ENCODE peak calls at places on chromosomes 3 and 15, in six cellular contexts. One of them, this sample, is unnamed.

GRCh38 chr15:88604381-88604951 is 16.7 kb upstream of the AEN start:
- DNase-seq in right atrium auricular region: no peak
- DNase-seq in glutamatergic neuron: peak
- DNase-seq in cardiac fibroblast: no peak
- DNase-seq in HFF-Myc: no peak
- DNase-seq in HFFc6: no peak
- DNase-seq in this sample: no peak

GRCh38 chr3:152346740-152347139 is 78.0 kb downstream of the MBNL1 start:
- DNase-seq in cardiac fibroblast: no peak
- DNase-seq in HFF-Myc: no peak
- DNase-seq in right atrium auricular region: no peak
- DNase-seq in glutamatergic neuron: no peak
- DNase-seq in HFFc6: no peak
- DNase-seq in this sample: no peak

GRCh38 chr15:83653288-83653638 is 660 bp upstream of the ADAMTSL3 start:
- DNase-seq in glutamatergic neuron: no peak
- DNase-seq in cardiac fibroblast: no peak
- DNase-seq in HFFc6: no peak
- DNase-seq in HFF-Myc: no peak
- DNase-seq in right atrium auricular region: no peak
- DNase-seq in this sample: no peak

GRCh38 chr3:65894679-65895078 is 144.0 kb downstream of the MAGI1 start:
- DNase-seq in HFF-Myc: no peak
- DNase-seq in cardiac fibroblast: peak
- DNase-seq in right atrium auricular region: no peak
- DNase-seq in glutamatergic neuron: no peak
- DNase-seq in HFFc6: peak
- DNase-seq in this sample: no peak

GRCh38 chr15:44584162-44584749 is 47.3 kb downstream of the EIF3J start:
- DNase-seq in glutamatergic neuron: peak
- DNase-seq in HFFc6: peak
- DNase-seq in HFF-Myc: no peak
- DNase-seq in cardiac fibroblast: peak
- DNase-seq in right atrium auricular region: no peak
- DNase-seq in this sample: no peak

GRCh38 chr3:186290791-186291190 is 71.2 kb downstream of the DGKG start:
- DNase-seq in HFFc6: no peak
- DNase-seq in right atrium auricular region: no peak
- DNase-seq in cardiac fibroblast: peak
- DNase-seq in HFF-Myc: no peak
- DNase-seq in glutamatergic neuron: no peak
- DNase-seq in this sample: no peak

GRCh38 chr15:66789029-66790025 is 87.3 kb downstream of the SMAD6 start:
- DNase-seq in HFFc6: peak
- DNase-seq in cardiac fibroblast: peak
- DNase-seq in right atrium auricular region: no peak
- DNase-seq in glutamatergic neuron: no peak
- DNase-seq in HFF-Myc: peak
- DNase-seq in this sample: no peak

GRCh38 chr15:69552057-69552815 is 99.6 kb downstream of the RPLP1 start:
- DNase-seq in cardiac fibroblast: no peak
- DNase-seq in HFF-Myc: no peak
- DNase-seq in right atrium auricular region: no peak
- DNase-seq in HFFc6: no peak
- DNase-seq in glutamatergic neuron: no peak
- DNase-seq in this sample: no peak

GRCh38 chr15:90184119-90184785 is 16.9 kb upstream of the SEMA4B start:
- DNase-seq in right atrium auricular region: peak
- DNase-seq in cardiac fibroblast: peak
- DNase-seq in glutamatergic neuron: no peak
- DNase-seq in HFF-Myc: no peak
- DNase-seq in HFFc6: peak
- DNase-seq in this sample: no peak

GRCh38 chr15:90047956-90048575 is 46.9 kb downstream of the ZNF710 start:
- DNase-seq in glutamatergic neuron: no peak
- DNase-seq in HFFc6: no peak
- DNase-seq in HFF-Myc: no peak
- DNase-seq in cardiac fibroblast: no peak
- DNase-seq in right atrium auricular region: no peak
- DNase-seq in this sample: no peak

GRCh38 chr15:78322243-78322642 is 17.9 kb upstream of the CRABP1 start:
- DNase-seq in cardiac fibroblast: peak
- DNase-seq in HFFc6: peak
- DNase-seq in glutamatergic neuron: no peak
- DNase-seq in HFF-Myc: no peak
- DNase-seq in right atrium auricular region: no peak
- DNase-seq in this sample: no peak

GRCh38 chr3:72818915-72819314 is 29.3 kb downstream of the SHQ1 start:
- DNase-seq in HFF-Myc: no peak
- DNase-seq in cardiac fibroblast: peak
- DNase-seq in HFFc6: peak
- DNase-seq in right atrium auricular region: no peak
- DNase-seq in glutamatergic neuron: no peak
- DNase-seq in this sample: no peak

GRCh38 chr3:29153811-29154210 is 127.1 kb upstream of the RBMS3 start:
- DNase-seq in HFF-Myc: no peak
- DNase-seq in HFFc6: no peak
- DNase-seq in cardiac fibroblast: peak
- DNase-seq in glutamatergic neuron: no peak
- DNase-seq in right atrium auricular region: no peak
- DNase-seq in this sample: no peak

GRCh38 chr15:63987979-63988378 is 58.3 kb downstream of the DAPK2 start:
- DNase-seq in right atrium auricular region: no peak
- DNase-seq in cardiac fibroblast: no peak
- DNase-seq in HFFc6: no peak
- DNase-seq in glutamatergic neuron: no peak
- DNase-seq in HFF-Myc: no peak
- DNase-seq in this sample: no peak

GRCh38 chr15:90203473-90203872 is 2.3 kb downstream of the SEMA4B start:
- DNase-seq in HFFc6: no peak
- DNase-seq in right atrium auricular region: no peak
- DNase-seq in HFF-Myc: no peak
- DNase-seq in glutamatergic neuron: no peak
- DNase-seq in cardiac fibroblast: no peak
- DNase-seq in this sample: no peak

GRCh38 chr3:138493804-138494606 is 59.6 kb downstream of the ESYT3 start:
- DNase-seq in glutamatergic neuron: no peak
- DNase-seq in HFFc6: peak
- DNase-seq in HFF-Myc: peak
- DNase-seq in right atrium auricular region: no peak
- DNase-seq in cardiac fibroblast: peak
- DNase-seq in this sample: no peak

GRCh38 chr3:115766587-115767492 is 143.5 kb downstream of the GAP43 start:
- DNase-seq in cardiac fibroblast: peak
- DNase-seq in right atrium auricular region: no peak
- DNase-seq in HFFc6: no peak
- DNase-seq in HFF-Myc: no peak
- DNase-seq in glutamatergic neuron: no peak
- DNase-seq in this sample: no peak

GRCh38 chr3:190048831-190049541 is 71.7 kb downstream of the P3H2 start:
- DNase-seq in right atrium auricular region: no peak
- DNase-seq in cardiac fibroblast: peak
- DNase-seq in HFFc6: peak
- DNase-seq in HFF-Myc: no peak
- DNase-seq in glutamatergic neuron: no peak
- DNase-seq in this sample: no peak

GRCh38 chr3:150303776-150304175 is 104.3 kb upstream of the TSC22D2 start:
- DNase-seq in cardiac fibroblast: peak
- DNase-seq in glutamatergic neuron: no peak
- DNase-seq in HFFc6: no peak
- DNase-seq in HFF-Myc: no peak
- DNase-seq in right atrium auricular region: no peak
- DNase-seq in this sample: no peak

GRCh38 chr15:90413411-90414379 is 25.7 kb downstream of the IQGAP1 start:
- DNase-seq in cardiac fibroblast: peak
- DNase-seq in glutamatergic neuron: no peak
- DNase-seq in HFFc6: peak
- DNase-seq in HFF-Myc: no peak
- DNase-seq in right atrium auricular region: no peak
- DNase-seq in this sample: no peak

GRCh38 chr3:44280631-44281030 is 38.9 kb downstream of the TOPAZ1 start:
- DNase-seq in glutamatergic neuron: no peak
- DNase-seq in right atrium auricular region: no peak
- DNase-seq in HFF-Myc: no peak
- DNase-seq in cardiac fibroblast: no peak
- DNase-seq in HFFc6: no peak
- DNase-seq in this sample: no peak

GRCh38 chr3:775178-775885 is 317.5 kb upstream of the CNTN6 start:
- DNase-seq in HFF-Myc: no peak
- DNase-seq in glutamatergic neuron: no peak
- DNase-seq in HFFc6: no peak
- DNase-seq in cardiac fibroblast: no peak
- DNase-seq in right atrium auricular region: no peak
- DNase-seq in this sample: no peak

GRCh38 chr3:112111785-112112402 is 21.2 kb downstream of the GCSAM start:
- DNase-seq in cardiac fibroblast: peak
- DNase-seq in right atrium auricular region: no peak
- DNase-seq in glutamatergic neuron: peak
- DNase-seq in HFF-Myc: peak
- DNase-seq in HFFc6: peak
- DNase-seq in this sample: peak

GRCh38 chr15:76932090-76932966 is 779 bp downstream of the RCN2 start:
- DNase-seq in HFFc6: no peak
- DNase-seq in HFF-Myc: no peak
- DNase-seq in glutamatergic neuron: no peak
- DNase-seq in cardiac fibroblast: peak
- DNase-seq in right atrium auricular region: no peak
- DNase-seq in this sample: no peak

GRCh38 chr3:193813506-193813850 is 220.5 kb downstream of the OPA1 start:
- DNase-seq in HFFc6: no peak
- DNase-seq in glutamatergic neuron: no peak
- DNase-seq in right atrium auricular region: no peak
- DNase-seq in HFF-Myc: no peak
- DNase-seq in cardiac fibroblast: no peak
- DNase-seq in this sample: no peak

GRCh38 chr15:22904736-22905135 is 66.3 kb downstream of the NIPA2 start:
- DNase-seq in HFFc6: no peak
- DNase-seq in HFF-Myc: no peak
- DNase-seq in cardiac fibroblast: no peak
- DNase-seq in glutamatergic neuron: no peak
- DNase-seq in right atrium auricular region: no peak
- DNase-seq in this sample: no peak

GRCh38 chr15:91950631-91951384 is 97.3 kb downstream of the SLCO3A1 start:
- DNase-seq in glutamatergic neuron: no peak
- DNase-seq in HFFc6: no peak
- DNase-seq in cardiac fibroblast: no peak
- DNase-seq in HFF-Myc: no peak
- DNase-seq in right atrium auricular region: no peak
- DNase-seq in this sample: no peak

GRCh38 chr3:109224333-109224732 is 87.8 kb downstream of the C3orf85 start:
- DNase-seq in cardiac fibroblast: no peak
- DNase-seq in HFF-Myc: no peak
- DNase-seq in HFFc6: no peak
- DNase-seq in glutamatergic neuron: no peak
- DNase-seq in right atrium auricular region: no peak
- DNase-seq in this sample: no peak
- TF ChIP-seq CTCF in cardiac fibroblast: no peak
- TF ChIP-seq CTCF in HFF-Myc: no peak
- TF ChIP-seq CTCF in HFFc6: peak
- TF ChIP-seq CTCF in glutamatergic neuron: peak
- TF ChIP-seq CTCF in right atrium auricular region: no peak
- TF ChIP-seq CTCF in this sample: peak

DNA sequence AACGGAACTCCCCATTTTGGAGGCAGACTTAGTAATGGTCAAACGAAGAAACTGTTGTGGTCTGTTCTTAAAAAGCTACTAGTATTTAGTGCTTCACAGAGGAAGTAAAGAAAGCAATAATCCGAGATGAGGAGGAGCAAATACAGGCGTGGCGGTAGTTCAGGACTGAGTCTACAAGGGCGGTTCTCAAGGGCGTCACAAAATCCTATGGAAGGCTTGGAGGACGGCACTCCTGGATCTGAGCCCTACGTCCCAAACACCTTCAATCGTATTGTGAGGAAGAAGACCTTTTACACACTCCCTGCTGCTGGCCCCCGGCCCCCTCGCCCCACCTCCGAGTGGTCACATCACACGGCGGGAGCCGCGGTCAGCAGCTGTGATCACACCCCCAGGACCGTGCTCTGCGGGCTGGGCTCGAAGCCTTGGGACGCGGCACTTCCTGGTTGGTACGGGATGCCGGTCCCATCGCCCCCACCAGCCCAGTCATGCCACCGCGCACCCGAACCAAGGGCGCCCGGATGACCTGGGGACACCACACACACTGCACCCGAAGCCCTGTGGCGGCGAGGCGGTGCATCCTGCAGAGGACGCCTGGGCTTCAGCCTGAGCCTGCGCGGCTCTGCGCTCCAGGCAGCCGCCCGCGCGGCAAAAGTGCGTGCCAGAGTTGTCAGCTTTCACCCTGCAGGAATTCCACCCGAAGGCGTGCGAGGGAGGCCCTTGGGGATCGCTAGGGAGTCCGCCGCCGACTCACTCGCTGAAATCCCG is 588 bp downstream of the PLD1 start:
- DNase-seq in glutamatergic neuron: peak
- DNase-seq in HFFc6: peak
- DNase-seq in right atrium auricular region: peak
- DNase-seq in cardiac fibroblast: peak
- DNase-seq in HFF-Myc: no peak
- DNase-seq in this sample: no peak
- TF ChIP-seq CTCF in glutamatergic neuron: no peak
- TF ChIP-seq CTCF in HFFc6: no peak
- TF ChIP-seq CTCF in right atrium auricular region: no peak
- TF ChIP-seq CTCF in cardiac fibroblast: no peak
- TF ChIP-seq CTCF in HFF-Myc: no peak
- TF ChIP-seq CTCF in this sample: no peak

GRCh38 chr3:172836390-172836997 is 86.0 kb downstream of the ECT2 start:
- DNase-seq in HFFc6: peak
- DNase-seq in right atrium auricular region: no peak
- DNase-seq in HFF-Myc: peak
- DNase-seq in glutamatergic neuron: peak
- DNase-seq in cardiac fibroblast: peak
- DNase-seq in this sample: no peak
- TF ChIP-seq CTCF in HFFc6: peak
- TF ChIP-seq CTCF in right atrium auricular region: peak
- TF ChIP-seq CTCF in HFF-Myc: peak
- TF ChIP-seq CTCF in glutamatergic neuron: peak
- TF ChIP-seq CTCF in cardiac fibroblast: peak
- TF ChIP-seq CTCF in this sample: peak

GRCh38 chr3:54999801-55000200 is 71.9 kb upstream of the LRTM1 start:
- DNase-seq in right atrium auricular region: no peak
- DNase-seq in cardiac fibroblast: peak
- DNase-seq in HFFc6: no peak
- DNase-seq in HFF-Myc: no peak
- DNase-seq in glutamatergic neuron: no peak
- DNase-seq in this sample: no peak

GRCh38 chr3:55000946-55001345 is 73.1 kb upstream of the LRTM1 start:
- DNase-seq in cardiac fibroblast: no peak
- DNase-seq in right atrium auricular region: no peak
- DNase-seq in HFF-Myc: no peak
- DNase-seq in glutamatergic neuron: no peak
- DNase-seq in HFFc6: no peak
- DNase-seq in this sample: no peak

GRCh38 chr3:55000546-55000945 is 72.7 kb upstream of the LRTM1 start:
- DNase-seq in HFF-Myc: peak
- DNase-seq in HFFc6: peak
- DNase-seq in glutamatergic neuron: peak
- DNase-seq in cardiac fibroblast: peak
- DNase-seq in right atrium auricular region: peak
- DNase-seq in this sample: no peak

GRCh38 chr3:55002416-55002930 is 74.6 kb upstream of the LRTM1 start:
- DNase-seq in right atrium auricular region: no peak
- DNase-seq in HFF-Myc: no peak
- DNase-seq in cardiac fibroblast: no peak
- DNase-seq in HFFc6: no peak
- DNase-seq in glutamatergic neuron: no peak
- DNase-seq in this sample: no peak

GRCh38 chr3:54999159-54999558 is 71.3 kb upstream of the LRTM1 start:
- DNase-seq in cardiac fibroblast: peak
- DNase-seq in HFF-Myc: peak
- DNase-seq in HFFc6: peak
- DNase-seq in right atrium auricular region: no peak
- DNase-seq in glutamatergic neuron: no peak
- DNase-seq in this sample: no peak
- TF ChIP-seq CTCF in cardiac fibroblast: peak
- TF ChIP-seq CTCF in HFF-Myc: peak
- TF ChIP-seq CTCF in HFFc6: peak
- TF ChIP-seq CTCF in right atrium auricular region: no peak
- TF ChIP-seq CTCF in glutamatergic neuron: no peak
- TF ChIP-seq CTCF in this sample: peak